ENCODE peak calls at places on chromosomes 13 and 19, in seven cellular contexts. I is activated B cell treated with CpG ODN at 0.5 μM for 24 hours; E is heart left ventricle; Y is brain microvascular endothelial cell; Z is heart right ventricle; A is osteocyte; W is CD8-positive, alpha-beta T cell. J is an unnamed sample.

GRCh38 chr13:45119469-45119989 is 781 bp upstream of the GTF2F2 start:
- DNase-seq in W (peak; percentile 38), Z (no peak), I (peak; percentile 16), Y (peak; percentile 48), E (no peak), A (no peak), J (peak; percentile 53)

GRCh38 chr13:30868806-30869470 is 37.1 kb upstream of the MEDAG start:
- DNase-seq in W (no peak), Y (no peak), I (no peak), Z (no peak), E (no peak), A (no peak), J (no peak)

GRCh38 chr19:20422616-20423205 is 142.9 kb downstream of the ZNF737 start:
- DNase-seq in Z (no peak), I (no peak), W (no peak), A (no peak), Y (no peak), E (peak; percentile 62), J (no peak)

GRCh38 chr13:41658057-41658642 is 200.8 kb downstream of the RGCC start:
- DNase-seq in E (no peak), Z (no peak), W (no peak), I (no peak), A (no peak), Y (peak; percentile 74), J (no peak)

GRCh38 chr19:17943284-17944221 is 10.7 kb downstream of the CCDC124 start:
- DNase-seq in I (no peak), E (no peak), W (no peak), A (no peak), Z (no peak), Y (no peak), J (no peak)

GRCh38 chr19:2186071-2186846 is 22.5 kb downstream of the DOT1L start:
- DNase-seq in Y (peak; percentile 85), A (peak; percentile 93), I (no peak), Z (peak; percentile 85), E (peak; percentile 87), W (no peak), J (no peak)

GRCh38 chr13:74003374-74003773 is 130.8 kb downstream of the KLF12 start:
- DNase-seq in I (no peak), E (no peak), A (no peak), Z (no peak), Y (no peak), W (no peak), J (no peak)

GRCh38 chr13:26529441-26529840 is 28.0 kb upstream of the WASF3 start:
- DNase-seq in W (no peak), Y (peak; percentile 62), Z (peak; percentile 31), E (no peak), A (no peak), I (no peak), J (no peak)

GRCh38 chr13:111899714-111900389 is 167.1 kb upstream of the SOX1 start:
- DNase-seq in W (no peak), Y (no peak), I (no peak), Z (no peak), E (no peak), A (peak; percentile 81), J (no peak)

DNA sequence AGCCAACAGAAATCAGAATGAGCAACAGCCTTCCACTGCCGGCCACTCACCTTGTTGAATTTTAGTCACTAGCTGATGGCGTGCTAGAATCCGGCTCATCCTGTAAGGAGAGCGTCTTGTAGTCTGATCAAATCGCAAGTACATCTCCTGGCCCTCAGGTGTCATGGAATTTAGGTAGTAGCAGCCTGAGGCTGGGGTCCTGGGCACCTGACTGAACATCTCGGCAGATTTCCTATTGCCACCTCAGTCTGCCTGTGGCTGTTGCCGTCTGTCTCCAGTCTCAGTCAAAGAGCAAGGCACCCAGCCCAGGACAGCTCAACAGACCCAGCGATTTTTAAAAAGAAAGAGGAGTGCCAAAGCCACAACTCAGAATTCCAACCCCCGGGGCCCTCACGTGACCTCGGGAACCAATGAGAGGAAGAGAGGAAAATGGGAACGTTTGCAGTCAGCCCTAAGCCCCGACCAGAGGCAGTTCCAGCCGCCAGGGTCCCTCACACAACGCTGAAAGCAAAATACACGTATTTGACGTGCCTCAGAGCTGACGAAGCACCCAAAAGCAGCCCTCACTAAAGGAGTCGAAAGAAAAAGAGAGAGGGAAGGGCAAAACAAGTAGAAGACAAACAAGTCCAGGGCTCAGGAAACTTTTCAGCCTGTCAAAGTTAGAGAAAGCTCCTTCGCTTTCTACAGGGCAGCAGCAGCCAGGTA is at the start of gene STARD13:
- DNase-seq in E (peak; percentile 92), Y (peak; percentile 98), A (peak; percentile 97), I (no peak), W (no peak), Z (peak; percentile 89), J (peak; percentile 50)
- TF ChIP-seq CTCF in E (peak; percentile 32), Y (peak; percentile 71), A (peak; percentile 61), I (no peak), W (no peak), Z (peak; percentile 37), J (no peak)

GRCh38 chr19:45423033-45423588 is 606 bp downstream of the ERCC1 start:
- DNase-seq in Z (no peak), A (no peak), I (no peak), W (peak; percentile 69), E (no peak), Y (no peak), J (no peak)

GRCh38 chr19:45423589-45424190 is at the start of gene ERCC1:
- DNase-seq in A (peak; percentile 97), I (peak; percentile 79), Y (peak; percentile 97), W (peak; percentile 38), E (peak; percentile 95), Z (peak; percentile 94), J (peak; percentile 77)

GRCh38 chr19:45424191-45425058 is 708 bp upstream of the ERCC1 start:
- DNase-seq in A (peak; percentile 89), W (no peak), E (peak; percentile 88), I (no peak), Z (peak; percentile 67), Y (peak; percentile 91), J (peak; percentile 91)

DNA sequence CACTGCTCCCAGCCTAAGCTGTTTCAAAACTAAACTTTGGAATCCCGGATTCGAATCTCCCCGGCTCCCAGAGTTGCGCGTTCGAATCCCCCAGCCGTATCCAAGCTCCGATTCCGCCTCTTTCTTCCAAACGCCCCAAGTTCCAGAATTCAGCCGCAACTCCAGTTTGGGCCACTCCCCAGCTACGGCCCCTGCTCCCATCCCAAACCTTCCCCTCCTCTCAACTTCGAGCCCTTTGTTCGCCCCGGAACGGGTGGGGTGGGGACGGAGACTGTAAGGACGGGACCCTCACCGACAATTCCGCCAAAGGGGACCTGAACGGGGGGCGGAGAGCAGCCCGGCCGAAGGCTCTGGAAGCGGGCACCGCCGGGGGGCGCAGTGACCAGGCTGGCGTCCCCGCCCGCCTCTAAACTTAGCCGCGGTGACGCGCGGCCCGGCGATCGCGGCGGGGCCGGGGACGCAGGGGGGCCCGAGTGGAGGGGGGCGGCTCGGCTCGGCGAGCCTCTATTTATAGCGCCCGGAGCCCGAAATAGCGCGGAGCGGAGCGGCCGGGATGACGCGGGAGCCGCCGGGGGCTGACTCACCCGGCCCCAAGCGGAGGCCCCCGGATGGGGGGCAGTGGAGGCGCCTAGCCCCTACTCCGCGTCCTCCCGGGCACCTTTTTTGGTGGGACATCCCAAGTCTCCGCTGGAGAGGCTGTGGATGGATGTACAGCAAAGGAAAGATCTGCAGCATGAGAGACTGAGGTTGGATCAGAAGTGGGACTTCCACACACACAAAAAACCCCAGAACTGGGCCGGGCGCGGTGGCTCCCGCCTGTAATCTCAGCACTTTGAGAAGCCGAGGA is 4.9 kb upstream of the ERCC1 start:
- DNase-seq in Z (peak; percentile 79), Y (peak; percentile 39), A (peak; percentile 87), W (no peak), I (no peak), E (peak; percentile 83), J (peak; percentile 77)
- TF ChIP-seq CTCF in Z (peak; percentile 56), Y (peak; percentile 64), A (peak; percentile 66), W (no peak), I (no peak), E (no peak), J (peak; percentile 30)

GRCh38 chr19:48221628-48222027 is 34.1 kb downstream of the CARD8 start:
- DNase-seq in W (no peak), Z (no peak), A (no peak), I (no peak), Y (no peak), E (no peak), J (no peak)

GRCh38 chr19:48218964-48219363 is 36.7 kb downstream of the CARD8 start:
- DNase-seq in Y (peak; percentile 12), Z (no peak), W (no peak), A (no peak), E (no peak), I (no peak), J (no peak)

GRCh38 chr19:48213959-48214358 is 41.8 kb downstream of the CARD8 start:
- DNase-seq in A (no peak), E (no peak), Z (no peak), Y (peak; percentile 27), I (no peak), W (no peak), J (no peak)

GRCh38 chr19:48216933-48217332 is 38.8 kb downstream of the CARD8 start:
- DNase-seq in I (no peak), E (no peak), Y (no peak), Z (no peak), W (no peak), A (no peak), J (no peak)
- TF ChIP-seq CTCF in I (no peak), E (no peak), Y (no peak), Z (no peak), W (no peak), A (no peak), J (no peak)

DNA sequence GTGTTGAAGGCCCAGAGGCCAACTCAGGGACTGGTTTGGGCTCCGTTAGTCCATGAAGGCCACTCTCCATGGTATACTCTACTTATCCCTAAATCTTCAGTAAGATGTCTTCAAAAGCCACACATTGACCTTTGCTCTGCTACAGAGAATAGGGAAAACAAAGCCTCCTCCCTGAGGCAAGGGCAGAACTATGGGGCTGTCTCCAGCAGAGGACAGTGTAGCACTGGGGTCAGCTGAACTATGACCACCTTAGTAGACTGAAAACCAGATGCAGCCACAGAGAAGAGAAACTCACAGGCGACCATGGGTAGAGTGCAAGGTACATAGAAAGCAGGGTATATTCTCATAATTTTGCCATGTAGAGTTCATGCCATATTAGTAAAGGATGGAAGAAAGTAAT is 587.4 kb downstream of the LMO7 start:
- DNase-seq in Z (no peak), A (no peak), Y (no peak), I (no peak), W (no peak), E (no peak), J (no peak)
- TF ChIP-seq CTCF in Z (peak; percentile 53), A (no peak), Y (peak; percentile 29), I (no peak), W (no peak), E (no peak), J (no peak)

DNA sequence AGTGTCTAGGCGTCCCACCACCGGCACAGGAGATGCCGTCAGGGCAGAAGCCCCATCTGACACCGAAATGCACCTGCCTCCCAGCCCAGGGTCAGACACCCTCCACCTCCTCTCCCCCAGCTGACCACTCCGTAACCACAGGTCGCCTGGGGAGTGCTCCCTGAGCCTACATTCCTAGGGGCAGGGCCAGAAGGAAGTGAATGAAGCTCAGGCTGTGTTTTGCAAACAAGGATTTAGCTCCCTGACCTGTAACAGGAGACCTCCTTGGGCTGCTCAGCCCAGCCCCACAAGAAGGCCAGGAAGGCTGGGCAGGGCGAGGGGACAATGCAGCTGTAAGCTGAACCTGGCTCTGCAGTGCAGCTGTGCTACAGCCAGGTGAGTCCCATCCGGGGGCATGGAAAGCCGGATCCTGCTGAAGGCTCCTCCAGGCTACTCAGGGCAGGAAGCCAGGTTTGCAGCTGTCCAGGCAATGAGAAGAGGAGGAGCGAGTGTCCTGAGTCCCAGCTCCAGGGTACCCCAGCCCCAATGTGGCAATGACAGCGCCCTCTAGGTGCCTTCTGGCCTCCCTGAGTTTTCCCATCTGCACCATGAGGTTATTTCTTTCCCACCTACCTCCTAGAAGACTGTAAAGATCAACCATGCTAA is 42.1 kb downstream of the RHPN2 start:
- DNase-seq in Y (no peak), I (no peak), W (no peak), A (no peak), E (no peak), Z (no peak), J (no peak)
- TF ChIP-seq CTCF in Y (no peak), I (no peak), W (no peak), A (no peak), E (no peak), Z (no peak), J (no peak)

J was measured in CD14-positive monocyte.